ENCODE peak calls at places on chromosome 13, in seven cellular contexts. V is K562, I is ovary, K is cardiac muscle cell, Q is A673, A is endothelial cell of umbilical vein, E is tibial nerve. O is an unnamed sample.

GRCh38 chr13:114049026-114049425 is 75.2 kb upstream of the C13orf46 start:
- DNase-seq in A (no peak), V (no peak), K (no peak), E (no peak), I (no peak), Q (no peak), O (peak; percentile 48)

GRCh38 chr13:76792680-76793334 is 93.4 kb downstream of the KCTD12 start:
- DNase-seq in A (peak; percentile 49), I (peak; percentile 38), Q (no peak), V (no peak), E (no peak), K (no peak), O (no peak)

GRCh38 chr13:32897296-32897695 is 118.9 kb upstream of the KL start:
- DNase-seq in Q (no peak), A (no peak), I (no peak), E (no peak), K (no peak), V (no peak), O (no peak)

GRCh38 chr13:37148501-37148900 is 43.0 kb upstream of the CSNK1A1L start:
- DNase-seq in E (no peak), I (no peak), K (no peak), A (no peak), V (no peak), Q (no peak), O (no peak)

GRCh38 chr13:39505151-39505550 is 97.8 kb downstream of the LHFPL6 start:
- DNase-seq in I (no peak), K (no peak), E (no peak), V (no peak), Q (no peak), A (no peak), O (no peak)

GRCh38 chr13:20441879-20442278 is 83.8 kb downstream of the CRYL1 start:
- DNase-seq in V (no peak), Q (peak; percentile 19), I (no peak), A (no peak), K (no peak), E (no peak), O (no peak)

GRCh38 chr13:89457977-89458376 is 1786.8 kb downstream of the SLITRK5 start:
- DNase-seq in A (peak; percentile 6), E (no peak), I (no peak), Q (peak; percentile 84), V (no peak), K (peak; percentile 6), O (no peak)

GRCh38 chr13:26759907-26760834 is at the start of gene GPR12:
- DNase-seq in Q (peak; percentile 10), I (no peak), A (peak; percentile 3), E (no peak), K (peak; percentile 22), V (no peak), O (no peak)

GRCh38 chr13:34721631-34722144 is 220.4 kb upstream of the NBEA start:
- DNase-seq in K (no peak), V (no peak), I (no peak), Q (no peak), A (no peak), E (no peak), O (no peak)

GRCh38 chr13:34153428-34154180 is 335.7 kb downstream of the RFC3 start:
- DNase-seq in K (peak; percentile 30), V (no peak), Q (no peak), E (no peak), A (peak; percentile 62), I (no peak), O (no peak)

GRCh38 chr13:44364601-44365000 is 9.0 kb upstream of the SERP2 start:
- DNase-seq in A (peak; percentile 90), K (no peak), I (no peak), V (no peak), E (no peak), Q (no peak), O (no peak)

GRCh38 chr13:97122381-97122996 is 99.6 kb upstream of the MBNL2 start:
- DNase-seq in A (peak; percentile 72), K (no peak), E (no peak), I (no peak), V (no peak), Q (peak; percentile 23), O (no peak)

GRCh38 chr13:32783067-32783466 is 196.8 kb downstream of the PDS5B start:
- DNase-seq in I (no peak), A (no peak), K (no peak), E (no peak), V (no peak), Q (peak; percentile 29), O (peak; percentile 4)

GRCh38 chr13:38635030-38635429 is 51.8 kb upstream of the FREM2 start:
- DNase-seq in K (peak; percentile 13), V (no peak), A (no peak), I (no peak), Q (no peak), E (no peak), O (no peak)

GRCh38 chr13:90783273-90783672 is 564.2 kb upstream of the MIR17HG start:
- DNase-seq in K (no peak), I (no peak), E (no peak), V (no peak), A (no peak), Q (no peak), O (no peak)

GRCh38 chr13:90792335-90792734 is 555.2 kb upstream of the MIR17HG start:
- DNase-seq in A (no peak), V (no peak), K (no peak), E (no peak), Q (no peak), I (no peak), O (no peak)

GRCh38 chr13:33433316-33433715 is 147.8 kb upstream of the STARD13 start:
- DNase-seq in E (no peak), Q (no peak), K (no peak), V (no peak), A (peak; percentile 77), I (no peak), O (no peak)

GRCh38 chr13:74574964-74575728 is 440.9 kb upstream of the KLF12 start:
- DNase-seq in E (no peak), K (no peak), I (no peak), A (no peak), V (no peak), Q (no peak), O (no peak)

GRCh38 chr13:34401741-34402140 is 540.3 kb upstream of the NBEA start:
- DNase-seq in Q (no peak), A (no peak), V (no peak), E (no peak), K (no peak), I (no peak), O (no peak)

GRCh38 chr13:45773236-45773635 is 71.1 kb downstream of the CBY2 start:
- DNase-seq in E (no peak), I (no peak), Q (no peak), V (no peak), A (no peak), K (no peak), O (no peak)

GRCh38 chr13:46359731-46360130 is 27.3 kb downstream of the RUBCNL start:
- DNase-seq in V (no peak), I (no peak), Q (no peak), K (no peak), E (no peak), A (no peak), O (no peak)

GRCh38 chr13:108618233-108618632 is 11.2 kb upstream of the MYO16 start:
- DNase-seq in I (no peak), V (no peak), Q (no peak), A (no peak), E (no peak), K (no peak), O (no peak)

GRCh38 chr13:49935171-49936084 is 712 bp downstream of the SPRYD7 start:
- DNase-seq in Q (peak; percentile 47), K (no peak), I (peak; percentile 21), V (peak; percentile 38), A (peak; percentile 57), E (no peak), O (peak; percentile 44)

GRCh38 chr13:50080856-50081105 is 65.5 kb downstream of the KCNRG start:
- DNase-seq in V (no peak), K (no peak), I (no peak), Q (peak; percentile 55), A (peak; percentile 59), E (no peak), O (no peak)

GRCh38 chr13:42361701-42362100 is 89.7 kb downstream of the AKAP11 start:
- DNase-seq in K (no peak), E (no peak), V (no peak), I (no peak), Q (no peak), A (peak; percentile 7), O (no peak)

GRCh38 chr13:57443494-57443893 is 188.1 kb upstream of the PCDH17 start:
- DNase-seq in Q (no peak), V (no peak), A (no peak), I (no peak), K (no peak), E (no peak), O (no peak)

GRCh38 chr13:31503626-31504025 is 235.7 kb upstream of the RXFP2 start:
- DNase-seq in Q (no peak), I (no peak), V (no peak), A (no peak), E (no peak), K (no peak), O (no peak)
- H3K4me1 ChIP-seq in Q (no peaks in the 10 kb centered on the region), I (no peaks in the 10 kb centered on the region), V (no peaks in the 10 kb centered on the region), A (no peaks in the 10 kb centered on the region), E (no peaks in the 10 kb centered on the region), K (no peaks in the 10 kb centered on the region), O (no peaks in the 10 kb centered on the region)

GRCh38 chr13:51258612-51259358 is 36.6 kb downstream of the FAM124A start:
- DNase-seq in I (no peak), A (no peak), E (no peak), V (no peak), K (peak; percentile 51), Q (no peak), O (no peak)
- H3K4me1 ChIP-seq in I (no peaks in the 10 kb centered on the region), A (no peaks in the 10 kb centered on the region), E (peaks cover 18% of the 10 kb centered on the region), V (no peaks in the 10 kb centered on the region), K (peaks cover 10% of the 10 kb centered on the region), Q (peaks cover 14% of the 10 kb centered on the region), O (peaks cover 6% of the 10 kb centered on the region)

GRCh38 chr13:29579094-29579493 is 16.4 kb downstream of the SLC7A1 start:
- DNase-seq in K (no peak), V (no peak), Q (no peak), I (no peak), E (no peak), A (no peak), O (no peak)
- H3K4me1 ChIP-seq in K (peaks cover 42% of the 10 kb centered on the region), V (peaks cover 38% of the 10 kb centered on the region), Q (peaks cover 39% of the 10 kb centered on the region), I (peaks cover 13% of the 10 kb centered on the region), E (peaks cover 35% of the 10 kb centered on the region), A (peaks cover 3% of the 10 kb centered on the region), O (peaks cover 17% of the 10 kb centered on the region)

GRCh38 chr13:101306773-101307172 is 109.5 kb downstream of the NALCN start:
- DNase-seq in A (no peak), Q (no peak), V (no peak), K (no peak), I (no peak), E (no peak), O (no peak)

GRCh38 chr13:101301053-101301452 is 115.3 kb downstream of the NALCN start:
- DNase-seq in Q (no peak), I (no peak), E (no peak), V (no peak), K (no peak), A (no peak), O (no peak)

GRCh38 chr13:101300531-101300930 is 115.8 kb downstream of the NALCN start:
- DNase-seq in Q (no peak), E (no peak), K (no peak), I (no peak), V (no peak), A (no peak), O (no peak)

GRCh38 chr13:101305981-101306411 is 110.3 kb downstream of the NALCN start:
- DNase-seq in A (no peak), E (no peak), I (no peak), Q (no peak), K (no peak), V (no peak), O (no peak)

GRCh38 chr13:101303512-101303911 is 112.8 kb downstream of the NALCN start:
- DNase-seq in K (no peak), V (no peak), E (no peak), A (no peak), Q (no peak), I (no peak), O (no peak)
- H3K4me1 ChIP-seq in K (no peaks in the 10 kb centered on the region), V (no peaks in the 10 kb centered on the region), E (peaks cover under 1% of the 10 kb centered on the region), A (no peaks in the 10 kb centered on the region), Q (no peaks in the 10 kb centered on the region), I (no peaks in the 10 kb centered on the region), O (no peaks in the 10 kb centered on the region)

O was measured in OCI-LY7.